ENCODE peak calls at places on chromosomes 12 and 14, in nine cellular contexts. W is vagina, H is transverse colon, A is suprapubic skin, E is HCT116, P is sigmoid colon, J is Panc1, V is prostate gland, O is GM12878. Z is an unnamed sample.

GRCh38 chr12:109726106-109726497 is 12.5 kb downstream of the FAM222A start:
- DNase-seq in H (no peak), V (no peak), J (no peak), P (peak; percentile 50), A (no peak), W (no peak), E (no peak), O (no peak), Z (no peak)

GRCh38 chr12:106248849-106249371 is 1.1 kb upstream of the CKAP4 start:
- DNase-seq in W (peak; percentile 64), P (no peak), O (no peak), H (peak; percentile 19), J (no peak), E (no peak), V (no peak), A (peak; percentile 80), Z (no peak)

GRCh38 chr12:132285311-132285741 is 44.1 kb downstream of the GALNT9 start:
- DNase-seq in H (no peak), A (no peak), E (no peak), V (no peak), P (no peak), J (no peak), W (no peak), O (no peak), Z (no peak)

GRCh38 chr12:56634242-56634836 is 4.2 kb upstream of the BAZ2A start:
- DNase-seq in W (no peak), J (no peak), E (peak; percentile 45), P (no peak), H (peak; percentile 77), O (no peak), V (peak; percentile 77), A (no peak), Z (peak; percentile 77)

GRCh38 chr14:48703728-48704467 is 882.3 kb downstream of the RPS29 start:
- DNase-seq in H (no peak), E (no peak), W (no peak), P (no peak), O (no peak), J (no peak), V (no peak), A (no peak), Z (no peak)

GRCh38 chr14:31505411-31505810 is 17.6 kb upstream of the GPR33 start:
- DNase-seq in A (no peak), V (no peak), H (no peak), E (no peak), O (no peak), J (no peak), W (no peak), P (no peak), Z (no peak)

GRCh38 chr14:37697489-37698121 is 102.2 kb downstream of the TTC6 start:
- DNase-seq in V (no peak), E (no peak), J (no peak), H (no peak), O (no peak), W (no peak), A (no peak), P (no peak), Z (no peak)

GRCh38 chr12:93502802-93503623 is 35.7 kb downstream of the MRPL42 start:
- DNase-seq in P (no peak), J (peak; percentile 38), W (no peak), E (peak; percentile 21), O (no peak), H (peak; percentile 43), A (no peak), V (peak; percentile 36), Z (peak; percentile 48)

GRCh38 chr14:56487761-56488160 is 91.8 kb upstream of the TMEM260 start:
- DNase-seq in A (no peak), H (no peak), W (no peak), O (no peak), P (no peak), V (no peak), J (no peak), E (no peak), Z (no peak)
- H3K4me3 ChIP-seq in A (no peak overlapping the region), H (no peak overlapping the region), W (no peak overlapping the region), O (no peak overlapping the region), P (no peak overlapping the region), V (no peak overlapping the region), J (no peak overlapping the region), E (no peak overlapping the region), Z (no peak overlapping the region)

GRCh38 chr12:120242971-120243699 is 22.4 kb downstream of the PXN start:
- DNase-seq in J (no peak), O (no peak), H (no peak), V (no peak), W (no peak), P (no peak), A (no peak), E (no peak), Z (no peak)

GRCh38 chr12:120239776-120240494 is 25.6 kb downstream of the PXN start:
- DNase-seq in J (no peak), H (no peak), A (no peak), O (no peak), W (no peak), P (no peak), E (no peak), V (no peak), Z (no peak)

GRCh38 chr12:120240495-120240833 is 25.1 kb downstream of the PXN start:
- DNase-seq in P (no peak), H (no peak), W (no peak), J (no peak), O (no peak), E (no peak), V (no peak), A (no peak), Z (no peak)

GRCh38 chr12:120241561-120242274 is 23.8 kb downstream of the PXN start:
- DNase-seq in P (no peak), J (no peak), O (no peak), W (no peak), H (no peak), E (no peak), V (no peak), A (no peak), Z (no peak)

DNA sequence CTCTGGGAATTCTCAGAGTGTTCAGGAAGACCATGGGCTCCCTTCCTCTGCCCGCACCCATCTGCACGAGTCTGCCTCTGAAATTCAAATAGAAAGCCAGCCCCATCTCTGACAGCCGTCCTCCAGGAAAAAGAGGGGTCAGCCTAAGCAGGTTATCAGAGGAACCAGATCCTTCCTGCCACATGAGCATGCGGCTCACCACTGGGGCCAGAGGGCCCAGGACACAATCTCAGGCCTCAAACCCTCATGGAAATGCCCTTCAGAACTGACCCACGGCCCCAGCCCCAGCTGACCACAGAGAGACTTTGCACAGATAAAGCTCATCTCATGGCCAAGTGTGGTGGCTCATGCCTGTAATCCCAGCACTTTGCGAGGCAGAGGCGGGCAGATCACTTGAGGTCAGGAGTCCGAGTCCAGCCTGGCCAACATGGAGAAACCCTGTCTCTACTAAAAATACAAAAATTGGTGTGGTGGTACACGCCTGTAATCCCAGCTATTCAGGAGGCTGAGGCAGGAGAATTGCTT is 23.2 kb downstream of the PXN start:
- DNase-seq in J (no peak), A (no peak), O (no peak), V (no peak), H (no peak), P (no peak), W (no peak), E (no peak), Z (no peak)
- H3K4me1 ChIP-seq in J (peaks cover 95% of the 10 kb centered on the region), A (peaks cover 83% of the 10 kb centered on the region), O (no peaks in the 10 kb centered on the region), V (peaks cover 14% of the 10 kb centered on the region), H (peaks cover 16% of the 10 kb centered on the region), P (peaks cover 86% of the 10 kb centered on the region), W (peaks cover 79% of the 10 kb centered on the region), E (peaks cover 82% of the 10 kb centered on the region), Z (peaks cover 36% of the 10 kb centered on the region)

DNA sequence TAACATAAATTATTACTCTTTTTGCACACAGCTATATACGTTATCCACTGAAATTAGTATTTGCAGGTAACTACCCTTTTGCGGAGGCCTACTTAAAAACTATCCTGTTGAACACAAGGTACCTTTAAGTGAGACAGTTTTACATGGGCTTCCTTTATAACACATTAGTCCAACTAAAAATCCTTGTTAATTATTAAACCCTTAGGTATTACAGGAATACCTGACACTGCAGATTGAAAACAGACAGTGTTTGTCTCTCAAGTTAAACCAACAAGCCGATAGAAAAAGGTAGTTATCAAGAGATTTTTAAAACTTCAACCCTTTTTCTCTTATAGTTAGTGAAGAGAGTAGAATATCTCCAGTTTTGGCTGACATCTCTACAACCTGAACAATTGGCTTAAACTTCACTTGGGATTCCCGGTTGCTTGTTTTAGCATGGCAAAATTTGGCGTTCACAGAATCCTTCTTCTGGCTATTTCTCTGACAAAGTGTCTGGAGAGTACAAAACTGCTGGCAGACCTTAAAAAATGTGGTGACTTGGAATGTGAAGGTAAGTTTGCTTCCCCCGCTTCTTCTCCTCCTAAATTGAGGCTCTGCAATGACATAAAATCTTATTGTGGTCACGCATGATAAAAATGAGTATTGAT is at the start of gene MIA2:
- DNase-seq in O (no peak), A (no peak), E (no peak), V (no peak), H (no peak), W (no peak), P (no peak), J (no peak), Z (no peak)
- TF ChIP-seq POLR2AphosphoS5 in O (no peak), A (no peak), E (no peak), V (no peak), H (no peak), W (no peak), P (no peak), J (no peak), Z (no peak)

GRCh38 chr12:3751151-3752095 is 1.5 kb downstream of the CRACR2A start:
- DNase-seq in P (no peak), J (no peak), O (no peak), A (no peak), V (no peak), E (no peak), W (peak; percentile 84), H (no peak), Z (no peak)

GRCh38 chr12:3752096-3752709 is 706 bp downstream of the CRACR2A start:
- DNase-seq in J (no peak), A (no peak), V (peak; percentile 46), O (peak; percentile 45), P (no peak), H (peak; percentile 63), W (peak; percentile 89), E (peak; percentile 12), Z (peak; percentile 30)

GRCh38 chr12:3753549-3754284 is 808 bp upstream of the CRACR2A start:
- DNase-seq in P (peak; percentile 75), W (peak; percentile 67), J (no peak), E (no peak), V (no peak), H (no peak), A (no peak), O (no peak), Z (no peak)

GRCh38 chr12:3750616-3751015 is 2.3 kb downstream of the CRACR2A start:
- DNase-seq in P (no peak), E (no peak), W (peak; percentile 94), O (no peak), A (no peak), V (no peak), J (no peak), H (no peak), Z (no peak)

DNA sequence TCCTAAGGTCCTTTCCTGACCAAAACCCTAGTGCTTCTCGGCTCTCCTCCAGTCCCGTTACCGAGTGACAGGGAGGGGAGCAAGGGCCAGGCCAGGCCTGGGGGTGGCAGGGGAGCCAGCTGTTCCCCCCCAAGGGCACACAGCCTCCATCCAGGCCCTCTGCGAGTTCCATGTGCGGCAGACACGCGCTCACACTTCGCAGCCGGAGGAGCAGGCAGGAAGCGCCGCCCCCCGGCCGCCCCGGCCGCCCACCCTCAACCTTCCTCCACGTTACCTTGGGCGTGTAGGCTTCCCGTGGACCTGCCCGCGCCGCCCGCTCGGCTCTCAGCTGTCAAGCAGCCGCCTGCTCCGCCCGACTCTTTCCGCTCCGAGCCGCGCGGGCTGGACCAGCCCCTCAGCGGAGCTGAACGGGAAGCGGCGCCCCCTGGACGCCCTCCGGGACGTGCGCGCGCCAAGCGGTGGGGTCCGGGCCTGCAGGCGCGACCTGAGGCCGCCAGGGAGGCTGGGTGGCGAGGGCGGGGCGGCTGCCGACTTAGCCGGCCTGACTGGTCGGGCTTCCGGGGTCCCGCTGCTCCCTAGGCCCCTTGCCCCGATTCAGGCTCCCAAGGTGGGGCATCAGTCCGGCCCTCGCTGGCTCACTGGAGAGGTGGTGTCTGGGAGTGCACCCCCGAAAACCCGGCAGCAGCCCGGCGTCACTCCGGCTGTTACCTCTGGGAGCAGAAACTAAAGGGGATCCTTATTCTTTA is at the start of gene CRACR2A:
- DNase-seq in A (no peak), E (peak; percentile 32), H (peak; percentile 84), O (peak; percentile 31), V (peak; percentile 35), J (no peak), P (peak; percentile 80), W (peak; percentile 91), Z (peak; percentile 68)
- H3K4me3 ChIP-seq in A (peak within 1 kb of the TSS; percentile 54), E (peak within 1 kb of the TSS; percentile 80), H (peak within 1 kb of the TSS; percentile 50), O (peak within 1 kb of the TSS; percentile 80), V (peak within 1 kb of the TSS; percentile 37), J (peak within 1 kb of the TSS; percentile 20), P (peak within 1 kb of the TSS; percentile 21), W (peak within 1 kb of the TSS; percentile 47), Z (peak within 1 kb of the TSS; percentile 48)

Z was measured in stomach.